ENCODE peak calls at places on chromosomes 2 and 18, in ten cellular contexts. One of them, this sample, is unnamed.

GRCh38 chr2:165112133-165112573 is 91.7 kb downstream of the SCN3A start:
- DNase-seq in GM20000: no peak
- DNase-seq in Peyer's patch: no peak
- DNase-seq in WERI-Rb-1: no peak
- DNase-seq in foreskin fibroblast: no peak
- DNase-seq in H9: no peak
- DNase-seq in neural progenitor cell: no peak
- DNase-seq in fibroblast of mammary gland: no peak
- DNase-seq in CD8-positive, alpha-beta T cell: no peak
- DNase-seq in dorsolateral prefrontal cortex: no peak
- DNase-seq in this sample: no peak

GRCh38 chr2:45921921-45922320 is 270.4 kb downstream of the PRKCE start:
- DNase-seq in Peyer's patch: no peak
- DNase-seq in dorsolateral prefrontal cortex: no peak
- DNase-seq in GM20000: no peak
- DNase-seq in H9: no peak
- DNase-seq in neural progenitor cell: no peak
- DNase-seq in WERI-Rb-1: no peak
- DNase-seq in foreskin fibroblast: no peak
- DNase-seq in fibroblast of mammary gland: no peak
- DNase-seq in CD8-positive, alpha-beta T cell: no peak
- DNase-seq in this sample: no peak

GRCh38 chr2:74399785-74400184 is 19.7 kb upstream of the DCTN1 start:
- DNase-seq in WERI-Rb-1: no peak
- DNase-seq in CD8-positive, alpha-beta T cell: no peak
- DNase-seq in fibroblast of mammary gland: peak
- DNase-seq in H9: no peak
- DNase-seq in Peyer's patch: no peak
- DNase-seq in neural progenitor cell: peak
- DNase-seq in foreskin fibroblast: peak
- DNase-seq in GM20000: no peak
- DNase-seq in dorsolateral prefrontal cortex: no peak
- DNase-seq in this sample: no peak

GRCh38 chr2:197239434-197239833 is 71.1 kb downstream of the ANKRD44 start:
- DNase-seq in Peyer's patch: no peak
- DNase-seq in dorsolateral prefrontal cortex: no peak
- DNase-seq in neural progenitor cell: no peak
- DNase-seq in CD8-positive, alpha-beta T cell: no peak
- DNase-seq in fibroblast of mammary gland: no peak
- DNase-seq in GM20000: peak
- DNase-seq in foreskin fibroblast: no peak
- DNase-seq in WERI-Rb-1: no peak
- DNase-seq in H9: no peak
- DNase-seq in this sample: no peak

GRCh38 chr2:28219134-28219533 is 173.5 kb upstream of the FOSL2 start:
- DNase-seq in foreskin fibroblast: peak
- DNase-seq in dorsolateral prefrontal cortex: no peak
- DNase-seq in Peyer's patch: no peak
- DNase-seq in fibroblast of mammary gland: peak
- DNase-seq in neural progenitor cell: no peak
- DNase-seq in CD8-positive, alpha-beta T cell: no peak
- DNase-seq in WERI-Rb-1: no peak
- DNase-seq in GM20000: no peak
- DNase-seq in H9: no peak
- DNase-seq in this sample: no peak

GRCh38 chr2:37189452-37190153 is 1.1 kb upstream of the SULT6B1 start:
- DNase-seq in Peyer's patch: no peak
- DNase-seq in H9: peak
- DNase-seq in GM20000: no peak
- DNase-seq in neural progenitor cell: peak
- DNase-seq in WERI-Rb-1: peak
- DNase-seq in foreskin fibroblast: peak
- DNase-seq in CD8-positive, alpha-beta T cell: no peak
- DNase-seq in dorsolateral prefrontal cortex: no peak
- DNase-seq in fibroblast of mammary gland: peak
- DNase-seq in this sample: no peak

GRCh38 chr18:5463390-5463789 is 80.4 kb downstream of the EPB41L3 start:
- DNase-seq in CD8-positive, alpha-beta T cell: no peak
- DNase-seq in Peyer's patch: peak
- DNase-seq in H9: no peak
- DNase-seq in foreskin fibroblast: peak
- DNase-seq in neural progenitor cell: no peak
- DNase-seq in fibroblast of mammary gland: peak
- DNase-seq in WERI-Rb-1: no peak
- DNase-seq in GM20000: no peak
- DNase-seq in dorsolateral prefrontal cortex: no peak
- DNase-seq in this sample: no peak

GRCh38 chr2:130798472-130799221 is 38.1 kb upstream of the ARHGEF4 start:
- DNase-seq in Peyer's patch: no peak
- DNase-seq in neural progenitor cell: peak
- DNase-seq in fibroblast of mammary gland: no peak
- DNase-seq in dorsolateral prefrontal cortex: no peak
- DNase-seq in H9: peak
- DNase-seq in CD8-positive, alpha-beta T cell: no peak
- DNase-seq in GM20000: no peak
- DNase-seq in foreskin fibroblast: peak
- DNase-seq in WERI-Rb-1: no peak
- DNase-seq in this sample: peak

GRCh38 chr2:453132-453531 is 165.2 kb upstream of the ALKAL2 start:
- DNase-seq in H9: peak
- DNase-seq in GM20000: no peak
- DNase-seq in neural progenitor cell: no peak
- DNase-seq in fibroblast of mammary gland: no peak
- DNase-seq in Peyer's patch: no peak
- DNase-seq in dorsolateral prefrontal cortex: no peak
- DNase-seq in foreskin fibroblast: no peak
- DNase-seq in WERI-Rb-1: no peak
- DNase-seq in CD8-positive, alpha-beta T cell: no peak
- DNase-seq in this sample: no peak

GRCh38 chr2:172856561-172856960 is 120.9 kb downstream of the RAPGEF4 start:
- DNase-seq in WERI-Rb-1: no peak
- DNase-seq in Peyer's patch: no peak
- DNase-seq in CD8-positive, alpha-beta T cell: no peak
- DNase-seq in fibroblast of mammary gland: no peak
- DNase-seq in foreskin fibroblast: no peak
- DNase-seq in H9: no peak
- DNase-seq in dorsolateral prefrontal cortex: no peak
- DNase-seq in neural progenitor cell: no peak
- DNase-seq in GM20000: no peak
- DNase-seq in this sample: no peak

GRCh38 chr2:148704247-148704646 is 59.7 kb downstream of the EPC2 start:
- DNase-seq in Peyer's patch: no peak
- DNase-seq in H9: no peak
- DNase-seq in CD8-positive, alpha-beta T cell: no peak
- DNase-seq in neural progenitor cell: no peak
- DNase-seq in foreskin fibroblast: peak
- DNase-seq in GM20000: no peak
- DNase-seq in dorsolateral prefrontal cortex: no peak
- DNase-seq in WERI-Rb-1: no peak
- DNase-seq in fibroblast of mammary gland: peak
- DNase-seq in this sample: no peak

GRCh38 chr18:70072678-70073077 is 125.0 kb upstream of the CD226 start:
- DNase-seq in H9: no peak
- DNase-seq in Peyer's patch: no peak
- DNase-seq in GM20000: no peak
- DNase-seq in foreskin fibroblast: peak
- DNase-seq in WERI-Rb-1: no peak
- DNase-seq in fibroblast of mammary gland: peak
- DNase-seq in CD8-positive, alpha-beta T cell: no peak
- DNase-seq in neural progenitor cell: no peak
- DNase-seq in dorsolateral prefrontal cortex: no peak
- DNase-seq in this sample: no peak

GRCh38 chr18:36835927-36836326 is 7.0 kb downstream of the KIAA1328 start:
- DNase-seq in dorsolateral prefrontal cortex: no peak
- DNase-seq in neural progenitor cell: no peak
- DNase-seq in CD8-positive, alpha-beta T cell: no peak
- DNase-seq in GM20000: no peak
- DNase-seq in Peyer's patch: no peak
- DNase-seq in WERI-Rb-1: no peak
- DNase-seq in foreskin fibroblast: no peak
- DNase-seq in H9: no peak
- DNase-seq in fibroblast of mammary gland: no peak
- DNase-seq in this sample: no peak

DNA sequence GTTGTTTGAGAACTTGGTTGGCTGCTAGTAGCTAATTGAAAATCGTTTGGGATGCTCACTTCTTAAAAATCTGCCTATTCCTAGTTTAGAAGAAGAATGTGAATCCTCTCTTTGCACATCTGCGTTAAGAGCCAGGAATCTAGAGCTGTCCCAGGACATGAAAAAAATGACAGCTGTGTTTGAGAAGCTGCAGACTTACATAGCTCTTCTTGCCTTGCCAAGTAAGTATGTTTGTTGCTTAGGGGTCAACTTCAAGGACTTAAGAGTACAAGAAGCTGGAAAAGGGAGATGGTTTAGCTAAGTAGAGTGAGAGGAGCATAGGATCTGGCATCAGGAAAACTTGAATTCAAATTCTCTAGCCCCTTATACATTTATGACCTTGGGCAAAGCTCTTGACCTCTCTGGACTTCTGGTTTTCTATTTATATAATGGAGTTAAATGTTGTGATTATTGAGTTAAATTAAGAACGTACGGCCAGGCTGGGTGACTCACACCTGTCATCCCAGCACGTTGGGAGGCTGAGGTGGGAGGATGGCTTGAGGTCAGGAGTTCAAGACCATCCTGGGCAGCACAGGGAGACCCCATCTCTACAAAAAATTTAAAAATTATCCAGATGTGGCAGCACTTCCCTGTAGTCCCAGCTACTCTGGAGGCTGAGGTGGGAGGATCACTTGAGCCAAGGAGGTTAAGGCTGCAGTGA is 55.2 kb upstream of the STON1 start:
- DNase-seq in fibroblast of mammary gland: peak
- DNase-seq in CD8-positive, alpha-beta T cell: no peak
- DNase-seq in dorsolateral prefrontal cortex: no peak
- DNase-seq in Peyer's patch: no peak
- DNase-seq in H9: no peak
- DNase-seq in GM20000: no peak
- DNase-seq in foreskin fibroblast: no peak
- DNase-seq in neural progenitor cell: no peak
- DNase-seq in WERI-Rb-1: no peak
- DNase-seq in this sample: no peak
- TF ChIP-seq CTCF in fibroblast of mammary gland: no peak
- TF ChIP-seq CTCF in CD8-positive, alpha-beta T cell: no peak
- TF ChIP-seq CTCF in dorsolateral prefrontal cortex: no peak
- TF ChIP-seq CTCF in Peyer's patch: no peak
- TF ChIP-seq CTCF in H9: no peak
- TF ChIP-seq CTCF in GM20000: no peak
- TF ChIP-seq CTCF in foreskin fibroblast: no peak
- TF ChIP-seq CTCF in neural progenitor cell: no peak
- TF ChIP-seq CTCF in WERI-Rb-1: no peak
- TF ChIP-seq CTCF in this sample: no peak

DNA sequence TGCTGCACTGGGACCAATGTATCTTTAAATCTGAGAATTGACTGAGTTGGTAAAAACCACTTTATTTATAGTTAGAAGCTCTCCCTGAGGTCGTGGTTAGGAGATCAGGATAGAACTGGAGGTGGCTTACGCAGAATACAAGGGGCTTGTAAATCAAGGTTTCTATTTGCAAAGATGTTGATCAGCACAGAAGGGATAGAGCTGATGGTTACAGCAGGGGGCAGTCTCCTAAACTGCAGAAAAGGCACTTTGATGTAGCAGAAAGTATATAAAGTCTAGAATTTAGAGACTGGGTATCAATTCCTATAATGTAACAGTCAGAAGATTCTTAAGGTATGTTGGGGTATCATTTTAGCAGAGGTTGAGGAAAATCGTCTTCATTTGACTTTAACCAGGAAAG is 25.2 kb upstream of the ACVR1 start:
- DNase-seq in GM20000: no peak
- DNase-seq in fibroblast of mammary gland: no peak
- DNase-seq in foreskin fibroblast: no peak
- DNase-seq in neural progenitor cell: no peak
- DNase-seq in WERI-Rb-1: no peak
- DNase-seq in H9: no peak
- DNase-seq in dorsolateral prefrontal cortex: no peak
- DNase-seq in Peyer's patch: no peak
- DNase-seq in CD8-positive, alpha-beta T cell: no peak
- DNase-seq in this sample: no peak
- TF ChIP-seq CTCF in GM20000: no peak
- TF ChIP-seq CTCF in fibroblast of mammary gland: peak
- TF ChIP-seq CTCF in foreskin fibroblast: no peak
- TF ChIP-seq CTCF in neural progenitor cell: peak
- TF ChIP-seq CTCF in WERI-Rb-1: peak
- TF ChIP-seq CTCF in H9: peak
- TF ChIP-seq CTCF in dorsolateral prefrontal cortex: no peak
- TF ChIP-seq CTCF in Peyer's patch: peak
- TF ChIP-seq CTCF in CD8-positive, alpha-beta T cell: peak
- TF ChIP-seq CTCF in this sample: no peak

DNA sequence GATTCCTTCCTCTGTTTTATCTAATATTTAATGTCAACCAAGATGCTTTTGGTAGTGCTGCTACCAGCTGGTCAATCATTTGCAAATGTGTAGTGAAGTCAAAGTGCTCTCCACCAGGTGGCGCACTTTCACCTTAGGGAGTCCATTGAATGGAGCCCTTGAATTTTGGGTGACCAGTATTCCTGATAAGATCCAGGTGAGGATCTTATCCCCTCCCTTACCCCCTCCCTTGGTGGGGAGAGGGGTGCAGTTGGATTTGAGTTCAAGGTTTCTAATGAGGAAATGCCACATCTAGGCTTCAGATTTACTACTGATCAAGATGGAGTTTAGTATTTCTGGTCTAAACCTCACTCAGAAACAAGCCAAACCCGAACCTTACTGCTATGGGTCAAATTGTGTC is 12.0 kb upstream of the E2F6 start:
- DNase-seq in H9: peak
- DNase-seq in GM20000: peak
- DNase-seq in CD8-positive, alpha-beta T cell: peak
- DNase-seq in Peyer's patch: peak
- DNase-seq in neural progenitor cell: peak
- DNase-seq in dorsolateral prefrontal cortex: peak
- DNase-seq in WERI-Rb-1: peak
- DNase-seq in fibroblast of mammary gland: peak
- DNase-seq in foreskin fibroblast: peak
- DNase-seq in this sample: peak
- TF ChIP-seq CTCF in H9: peak
- TF ChIP-seq CTCF in GM20000: peak
- TF ChIP-seq CTCF in CD8-positive, alpha-beta T cell: peak
- TF ChIP-seq CTCF in Peyer's patch: peak
- TF ChIP-seq CTCF in neural progenitor cell: peak
- TF ChIP-seq CTCF in dorsolateral prefrontal cortex: peak
- TF ChIP-seq CTCF in WERI-Rb-1: peak
- TF ChIP-seq CTCF in fibroblast of mammary gland: peak
- TF ChIP-seq CTCF in foreskin fibroblast: peak
- TF ChIP-seq CTCF in this sample: peak

DNA sequence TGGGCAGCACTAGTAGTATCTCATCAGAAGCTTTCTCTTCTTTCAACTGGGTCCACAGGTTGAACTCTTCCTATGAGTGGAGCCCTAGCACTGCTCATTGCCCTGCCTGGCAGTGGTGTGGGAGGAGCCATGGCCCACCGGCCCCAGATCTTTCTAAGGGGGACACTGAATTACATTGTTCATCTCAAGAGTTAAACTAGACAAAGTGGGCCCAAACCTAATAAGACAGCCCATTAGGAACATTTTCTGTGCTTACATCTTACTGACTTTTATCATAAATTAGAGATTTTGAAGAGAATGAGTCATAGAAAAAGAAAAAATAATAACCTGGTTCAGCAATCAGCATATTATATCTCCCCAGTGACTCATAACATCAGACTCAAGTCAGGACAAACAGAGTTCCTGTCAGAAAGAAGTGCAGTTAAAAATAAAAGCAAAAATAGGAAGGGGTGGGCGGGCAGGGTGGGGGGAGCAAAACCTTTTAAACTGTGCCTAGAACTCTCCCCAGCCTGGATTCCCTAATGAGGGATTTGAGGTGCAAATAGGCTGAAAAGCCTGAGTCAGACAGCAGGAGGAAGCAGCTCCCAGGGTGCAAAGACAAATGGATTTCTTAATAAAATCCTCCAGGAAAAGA is 161.6 kb upstream of the TRIB2 start:
- DNase-seq in dorsolateral prefrontal cortex: no peak
- DNase-seq in neural progenitor cell: peak
- DNase-seq in foreskin fibroblast: peak
- DNase-seq in H9: no peak
- DNase-seq in WERI-Rb-1: peak
- DNase-seq in fibroblast of mammary gland: peak
- DNase-seq in CD8-positive, alpha-beta T cell: no peak
- DNase-seq in Peyer's patch: no peak
- DNase-seq in GM20000: peak
- DNase-seq in this sample: no peak
- TF ChIP-seq CTCF in dorsolateral prefrontal cortex: no peak
- TF ChIP-seq CTCF in neural progenitor cell: peak
- TF ChIP-seq CTCF in foreskin fibroblast: no peak
- TF ChIP-seq CTCF in H9: peak
- TF ChIP-seq CTCF in WERI-Rb-1: peak
- TF ChIP-seq CTCF in fibroblast of mammary gland: no peak
- TF ChIP-seq CTCF in CD8-positive, alpha-beta T cell: no peak
- TF ChIP-seq CTCF in Peyer's patch: no peak
- TF ChIP-seq CTCF in GM20000: no peak
- TF ChIP-seq CTCF in this sample: no peak